ENCODE peak calls at places on chromosomes 2 and 18, in seven cellular contexts. One of them, this sample, is unnamed.

GRCh38 chr2:165054667-165055066 is 99.3 kb upstream of the SLC38A11 start:
- DNase-seq in GM12878: no peak
- DNase-seq in endothelial cell of umbilical vein: no peak
- DNase-seq in HepG2: no peak
- DNase-seq in K562: no peak
- DNase-seq in GM23338: no peak
- DNase-seq in HCT116: no peak
- DNase-seq in this sample: no peak

GRCh38 chr2:37326285-37326684 is 1.7 kb upstream of the PRKD3 start:
- DNase-seq in GM23338: no peak
- DNase-seq in GM12878: no peak
- DNase-seq in HepG2: no peak
- DNase-seq in K562: no peak
- DNase-seq in endothelial cell of umbilical vein: peak; percentile 57
- DNase-seq in HCT116: no peak
- DNase-seq in this sample: peak; percentile 81

GRCh38 chr18:48781041-48781989 is 169.4 kb downstream of the SMAD7 start:
- DNase-seq in GM12878: no peak
- DNase-seq in HepG2: peak; percentile 92
- DNase-seq in GM23338: peak; percentile 21
- DNase-seq in endothelial cell of umbilical vein: peak; percentile 96
- DNase-seq in K562: peak; percentile 89
- DNase-seq in HCT116: no peak
- DNase-seq in this sample: no peak

GRCh38 chr2:237196866-237197618 is 111.4 kb downstream of the COPS8 start:
- DNase-seq in HepG2: no peak
- DNase-seq in HCT116: no peak
- DNase-seq in GM12878: no peak
- DNase-seq in GM23338: no peak
- DNase-seq in endothelial cell of umbilical vein: no peak
- DNase-seq in K562: no peak
- DNase-seq in this sample: no peak

GRCh38 chr2:26255735-26256384 is 11.1 kb downstream of the HADHB start:
- DNase-seq in HepG2: no peak
- DNase-seq in GM23338: no peak
- DNase-seq in GM12878: no peak
- DNase-seq in K562: no peak
- DNase-seq in endothelial cell of umbilical vein: peak; percentile 26
- DNase-seq in HCT116: no peak
- DNase-seq in this sample: no peak

GRCh38 chr2:160464996-160465395 is 28.6 kb downstream of the RBMS1 start:
- DNase-seq in K562: no peak
- DNase-seq in HCT116: no peak
- DNase-seq in GM23338: no peak
- DNase-seq in endothelial cell of umbilical vein: no peak
- DNase-seq in GM12878: no peak
- DNase-seq in HepG2: no peak
- DNase-seq in this sample: no peak

GRCh38 chr2:56741601-56742102 is 557.9 kb downstream of the CCDC85A start:
- DNase-seq in HepG2: peak; percentile 18
- DNase-seq in HCT116: peak; percentile 45
- DNase-seq in K562: no peak
- DNase-seq in GM23338: no peak
- DNase-seq in endothelial cell of umbilical vein: peak; percentile 67
- DNase-seq in GM12878: no peak
- DNase-seq in this sample: no peak

GRCh38 chr18:48735856-48736255 is 197.0 kb downstream of the CTIF start:
- DNase-seq in K562: no peak
- DNase-seq in GM12878: no peak
- DNase-seq in endothelial cell of umbilical vein: no peak
- DNase-seq in HepG2: no peak
- DNase-seq in GM23338: no peak
- DNase-seq in HCT116: no peak
- DNase-seq in this sample: no peak

GRCh38 chr2:99399063-99399462 is 61.9 kb downstream of the EIF5B start:
- DNase-seq in GM23338: no peak
- DNase-seq in HepG2: no peak
- DNase-seq in HCT116: no peak
- DNase-seq in endothelial cell of umbilical vein: no peak
- DNase-seq in GM12878: no peak
- DNase-seq in K562: no peak
- DNase-seq in this sample: no peak

GRCh38 chr2:73368781-73369180 is 16.9 kb upstream of the ALMS1 start:
- DNase-seq in HepG2: no peak
- DNase-seq in GM23338: no peak
- DNase-seq in GM12878: no peak
- DNase-seq in HCT116: no peak
- DNase-seq in K562: no peak
- DNase-seq in endothelial cell of umbilical vein: no peak
- DNase-seq in this sample: no peak

GRCh38 chr2:9092383-9093282 is 89.1 kb upstream of the MBOAT2 start:
- DNase-seq in K562: no peak
- DNase-seq in GM12878: peak; percentile 63
- DNase-seq in HepG2: no peak
- DNase-seq in HCT116: no peak
- DNase-seq in endothelial cell of umbilical vein: no peak
- DNase-seq in GM23338: no peak
- DNase-seq in this sample: no peak

GRCh38 chr18:54679318-54680149 is 88.5 kb downstream of the DYNAP start:
- DNase-seq in GM12878: peak; percentile 9
- DNase-seq in HCT116: peak; percentile 62
- DNase-seq in GM23338: peak; percentile 69
- DNase-seq in HepG2: peak; percentile 25
- DNase-seq in endothelial cell of umbilical vein: peak; percentile 79
- DNase-seq in K562: peak; percentile 7
- DNase-seq in this sample: peak; percentile 75

GRCh38 chr2:38122344-38122743 is 46.4 kb upstream of the CYP1B1 start:
- DNase-seq in K562: no peak
- DNase-seq in GM12878: no peak
- DNase-seq in endothelial cell of umbilical vein: no peak
- DNase-seq in HepG2: no peak
- DNase-seq in HCT116: no peak
- DNase-seq in GM23338: no peak
- DNase-seq in this sample: no peak

GRCh38 chr2:170652637-170653417 is 62.3 kb upstream of the SP5 start:
- DNase-seq in GM12878: no peak
- DNase-seq in HepG2: no peak
- DNase-seq in endothelial cell of umbilical vein: no peak
- DNase-seq in GM23338: no peak
- DNase-seq in HCT116: no peak
- DNase-seq in K562: no peak
- DNase-seq in this sample: no peak

GRCh38 chr2:119523959-119524694 is at the start of gene SCTR:
- DNase-seq in GM12878: no peak
- DNase-seq in K562: no peak
- DNase-seq in HepG2: no peak
- DNase-seq in endothelial cell of umbilical vein: no peak
- DNase-seq in GM23338: peak; percentile 69
- DNase-seq in HCT116: no peak
- DNase-seq in this sample: no peak
- TF ChIP-seq EZH2 in GM12878: no peak
- TF ChIP-seq EZH2 in K562: no peak
- TF ChIP-seq EZH2 in HepG2: no peak
- TF ChIP-seq EZH2 in endothelial cell of umbilical vein: peak; percentile 49
- TF ChIP-seq EZH2 in GM23338: no peak
- TF ChIP-seq EZH2 in HCT116: no peak
- TF ChIP-seq EZH2 in this sample: no peak

GRCh38 chr2:109388018-109388417 is 225.7 kb downstream of the SEPTIN10 start:
- DNase-seq in endothelial cell of umbilical vein: no peak
- DNase-seq in GM12878: no peak
- DNase-seq in GM23338: no peak
- DNase-seq in HepG2: no peak
- DNase-seq in K562: no peak
- DNase-seq in HCT116: no peak
- DNase-seq in this sample: no peak

GRCh38 chr2:109385506-109385905 is 228.3 kb downstream of the SEPTIN10 start:
- DNase-seq in K562: no peak
- DNase-seq in GM23338: no peak
- DNase-seq in HCT116: no peak
- DNase-seq in HepG2: no peak
- DNase-seq in endothelial cell of umbilical vein: no peak
- DNase-seq in GM12878: no peak
- DNase-seq in this sample: no peak

GRCh38 chr2:109387221-109387735 is 226.5 kb downstream of the SEPTIN10 start:
- DNase-seq in endothelial cell of umbilical vein: no peak
- DNase-seq in K562: no peak
- DNase-seq in HepG2: no peak
- DNase-seq in HCT116: no peak
- DNase-seq in GM12878: no peak
- DNase-seq in GM23338: no peak
- DNase-seq in this sample: no peak

GRCh38 chr2:109384308-109385271 is 229.2 kb downstream of the SEPTIN10 start:
- DNase-seq in K562: no peak
- DNase-seq in HCT116: no peak
- DNase-seq in GM23338: no peak
- DNase-seq in GM12878: no peak
- DNase-seq in endothelial cell of umbilical vein: peak; percentile 15
- DNase-seq in HepG2: no peak
- DNase-seq in this sample: no peak

DNA sequence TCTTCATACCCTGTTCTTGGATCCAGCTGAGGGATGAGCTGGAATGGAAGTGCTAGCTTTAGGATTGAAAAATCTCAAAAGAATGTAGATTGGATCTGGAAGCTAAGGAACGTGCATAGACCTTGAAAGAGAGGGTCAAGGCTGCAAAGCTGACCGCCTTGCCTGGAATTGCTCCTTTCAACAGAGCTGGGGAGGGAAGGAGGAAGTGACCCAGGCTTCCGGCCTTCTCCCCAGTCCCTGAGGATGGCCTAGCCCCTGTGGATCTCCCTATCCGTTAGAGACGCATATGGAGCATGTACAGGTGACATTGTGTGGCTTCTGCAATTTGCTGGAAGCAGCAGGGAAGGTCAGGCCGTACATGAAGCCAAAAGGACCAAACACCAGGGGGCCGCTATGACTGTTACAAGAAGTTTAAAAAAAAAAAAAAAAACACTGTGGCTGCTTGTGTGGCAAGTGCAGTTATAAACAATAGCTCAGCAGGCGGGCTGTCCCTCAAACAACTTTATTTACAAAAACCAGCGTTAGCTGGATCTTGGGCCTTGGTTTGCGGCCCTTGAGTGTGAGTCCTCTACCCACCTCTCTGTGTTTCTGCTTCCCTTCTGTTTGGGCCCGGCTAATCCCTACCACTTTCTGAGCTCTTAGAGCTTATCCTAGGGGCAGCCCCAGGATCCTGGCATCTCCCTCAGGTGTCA is 227.6 kb downstream of the SEPTIN10 start:
- DNase-seq in K562: no peak
- DNase-seq in HepG2: no peak
- DNase-seq in GM12878: no peak
- DNase-seq in GM23338: peak; percentile 57
- DNase-seq in HCT116: no peak
- DNase-seq in endothelial cell of umbilical vein: no peak
- DNase-seq in this sample: no peak
- TF ChIP-seq POLR2AphosphoS5 in K562: no peak
- TF ChIP-seq POLR2AphosphoS5 in HepG2: no peak
- TF ChIP-seq POLR2AphosphoS5 in GM12878: no peak
- TF ChIP-seq POLR2AphosphoS5 in GM23338: no peak
- TF ChIP-seq POLR2AphosphoS5 in HCT116: no peak
- TF ChIP-seq POLR2AphosphoS5 in endothelial cell of umbilical vein: no peak
- TF ChIP-seq POLR2AphosphoS5 in this sample: no peak

DNA sequence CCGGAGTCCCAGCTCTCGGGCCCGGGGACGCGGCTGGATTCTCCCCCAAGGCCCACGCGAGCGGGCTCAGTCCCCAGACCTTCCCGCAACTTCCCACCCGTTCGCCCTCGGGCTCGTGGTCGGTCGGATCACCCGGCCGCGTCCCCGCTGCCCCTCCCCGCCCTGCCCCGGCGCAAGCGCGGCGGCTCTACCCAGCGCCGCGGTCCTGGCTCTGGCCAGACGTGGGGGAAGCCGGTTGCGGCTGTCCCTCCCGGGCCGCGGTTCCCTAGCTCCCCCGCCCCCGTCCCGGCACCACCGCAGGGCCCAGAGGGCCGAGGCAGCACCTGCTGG is 353 bp downstream of the NFE2L2 start:
- DNase-seq in endothelial cell of umbilical vein: no peak
- DNase-seq in K562: no peak
- DNase-seq in HepG2: no peak
- DNase-seq in GM23338: no peak
- DNase-seq in HCT116: no peak
- DNase-seq in GM12878: no peak
- DNase-seq in this sample: no peak
- TF ChIP-seq EZH2 in endothelial cell of umbilical vein: no peak
- TF ChIP-seq EZH2 in K562: no peak
- TF ChIP-seq EZH2 in HepG2: no peak
- TF ChIP-seq EZH2 in GM23338: no peak
- TF ChIP-seq EZH2 in HCT116: no peak
- TF ChIP-seq EZH2 in GM12878: no peak
- TF ChIP-seq EZH2 in this sample: no peak

GRCh38 chr2:217277646-217278048 is 417.8 kb upstream of the TNP1 start:
- DNase-seq in GM23338: no peak
- DNase-seq in GM12878: no peak
- DNase-seq in HepG2: peak; percentile 11
- DNase-seq in HCT116: no peak
- DNase-seq in K562: no peak
- DNase-seq in endothelial cell of umbilical vein: peak; percentile 87
- DNase-seq in this sample: no peak
- TF ChIP-seq POLR2AphosphoS5 in GM23338: no peak
- TF ChIP-seq POLR2AphosphoS5 in GM12878: no peak
- TF ChIP-seq POLR2AphosphoS5 in HepG2: no peak
- TF ChIP-seq POLR2AphosphoS5 in HCT116: no peak
- TF ChIP-seq POLR2AphosphoS5 in K562: no peak
- TF ChIP-seq POLR2AphosphoS5 in endothelial cell of umbilical vein: peak; percentile 75
- TF ChIP-seq POLR2AphosphoS5 in this sample: no peak

DNA sequence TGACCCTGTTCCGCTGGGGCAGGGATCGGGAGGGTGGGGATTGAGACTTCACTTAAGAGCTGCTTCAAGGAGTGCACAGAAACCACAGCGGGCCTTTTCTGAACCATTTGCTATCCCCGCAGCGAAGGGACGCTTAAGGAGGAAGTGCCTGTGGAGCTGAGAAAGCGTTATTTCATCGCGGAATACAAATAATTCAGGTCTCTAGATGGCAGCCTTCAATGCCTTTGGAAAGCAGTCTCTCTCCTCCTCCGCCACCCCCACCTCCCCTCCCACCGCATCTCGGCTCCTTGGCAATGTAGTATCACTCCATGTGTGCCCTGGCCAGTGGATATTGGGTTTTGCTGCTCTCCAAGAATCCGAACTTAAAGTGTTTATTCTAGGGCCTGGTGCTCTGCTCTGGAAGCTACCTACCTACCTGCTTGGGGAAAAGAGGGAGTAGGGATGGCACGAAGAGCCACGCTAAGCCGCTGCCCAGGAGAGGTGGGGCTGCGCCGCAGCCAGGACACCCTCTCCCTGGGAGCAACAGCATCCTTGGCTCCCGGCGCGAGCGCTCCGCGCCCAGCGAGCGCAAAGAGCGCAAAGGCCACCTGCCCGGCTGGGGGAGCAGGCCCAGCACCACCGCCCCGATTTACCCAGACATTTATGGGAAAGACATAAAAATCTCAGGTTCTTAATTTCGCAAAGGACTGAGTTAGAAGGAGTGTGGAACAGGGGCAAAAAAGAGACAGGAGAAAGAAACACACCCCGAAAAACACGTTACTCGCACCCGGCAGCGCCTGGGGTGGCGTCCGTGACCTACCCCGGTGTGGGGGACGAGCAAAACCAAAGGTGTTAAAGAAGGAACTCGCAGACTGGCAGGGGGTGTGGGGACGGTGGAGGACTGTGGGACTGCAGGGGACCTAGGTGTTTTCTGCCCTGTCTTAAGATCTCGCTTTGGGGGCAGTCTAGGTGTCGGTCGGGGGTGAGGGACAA is 1.1 kb downstream of the SPHKAP start:
- DNase-seq in endothelial cell of umbilical vein: no peak
- DNase-seq in K562: no peak
- DNase-seq in GM23338: peak; percentile 73
- DNase-seq in GM12878: no peak
- DNase-seq in HepG2: no peak
- DNase-seq in HCT116: no peak
- DNase-seq in this sample: peak; percentile 32
- TF ChIP-seq EZH2 in endothelial cell of umbilical vein: no peak
- TF ChIP-seq EZH2 in K562: no peak
- TF ChIP-seq EZH2 in GM23338: peak; percentile 64
- TF ChIP-seq EZH2 in GM12878: no peak
- TF ChIP-seq EZH2 in HepG2: no peak
- TF ChIP-seq EZH2 in HCT116: no peak
- TF ChIP-seq EZH2 in this sample: no peak